ENCODE peak calls at places on chromosomes 5 and 9, in ten cellular contexts. H, S, C, Q, N, A, Y, R, D and L are unnamed samples.

GRCh38 chr5:141763526-141763925 is 81.5 kb upstream of the ARAP3 start:
- DNase-seq in C (no peak), R (no peak), D (no peak), S (no peak), H (no peak), Y (no peak), Q (no peak), A (no peak), N (no peak), L (no peak)

GRCh38 chr9:137602661-137603060 is 2.8 kb upstream of the ARRDC1 start:
- DNase-seq in Q (peak; percentile 48), S (no peak), C (no peak), D (no peak), N (no peak), R (no peak), Y (no peak), H (no peak), A (no peak), L (no peak)

GRCh38 chr9:122213589-122214413 is 15.0 kb downstream of the LHX6 start:
- DNase-seq in D (no peak), C (peak; percentile 95), A (peak; percentile 86), H (peak; percentile 95), R (no peak), Y (peak; percentile 84), S (no peak), N (peak; percentile 94), Q (peak; percentile 93), L (peak; percentile 73)

GRCh38 chr9:120578614-120579013 is 1.4 kb downstream of the CDK5RAP2 start:
- DNase-seq in S (no peak), N (no peak), R (no peak), H (no peak), D (no peak), Y (no peak), A (no peak), C (no peak), Q (no peak), L (no peak)

GRCh38 chr5:80072103-80073073 is 37.2 kb downstream of the THBS4 start:
- DNase-seq in H (no peak), Q (no peak), A (no peak), Y (no peak), S (no peak), R (no peak), C (no peak), N (no peak), D (no peak), L (no peak)

GRCh38 chr5:112930082-112930344 is 8.0 kb upstream of the REEP5 start:
- DNase-seq in Q (no peak), A (no peak), R (no peak), D (no peak), C (no peak), S (no peak), Y (no peak), N (no peak), H (no peak), L (no peak)

GRCh38 chr9:37840560-37841194 is 40.1 kb downstream of the DCAF10 start:
- DNase-seq in S (no peak), Q (no peak), N (no peak), A (no peak), D (no peak), R (no peak), H (no peak), C (peak; percentile 66), Y (no peak), L (no peak)

GRCh38 chr9:1005043-1005667 is 28.7 kb downstream of the DMRT3 start:
- DNase-seq in H (peak; percentile 89), Q (peak; percentile 61), C (no peak), A (peak; percentile 38), R (no peak), N (peak; percentile 29), Y (peak; percentile 42), D (no peak), S (no peak), L (no peak)

GRCh38 chr5:141559481-141559880 is 59.3 kb downstream of the DIAPH1 start:
- DNase-seq in C (no peak), Q (no peak), D (no peak), A (no peak), N (no peak), H (no peak), Y (no peak), S (no peak), R (no peak), L (no peak)

GRCh38 chr5:176609724-176610429 is at the start of gene GPRIN1:
- DNase-seq in H (peak; percentile 79), D (no peak), A (peak; percentile 86), Y (peak; percentile 81), Q (peak; percentile 94), C (peak; percentile 86), R (no peak), N (peak; percentile 66), S (no peak), L (peak; percentile 64)

GRCh38 chr9:110797611-110798010 is 129.0 kb downstream of the MUSK start:
- DNase-seq in C (no peak), N (no peak), S (no peak), H (no peak), R (no peak), A (no peak), Q (no peak), Y (no peak), D (no peak), L (no peak)

DNA sequence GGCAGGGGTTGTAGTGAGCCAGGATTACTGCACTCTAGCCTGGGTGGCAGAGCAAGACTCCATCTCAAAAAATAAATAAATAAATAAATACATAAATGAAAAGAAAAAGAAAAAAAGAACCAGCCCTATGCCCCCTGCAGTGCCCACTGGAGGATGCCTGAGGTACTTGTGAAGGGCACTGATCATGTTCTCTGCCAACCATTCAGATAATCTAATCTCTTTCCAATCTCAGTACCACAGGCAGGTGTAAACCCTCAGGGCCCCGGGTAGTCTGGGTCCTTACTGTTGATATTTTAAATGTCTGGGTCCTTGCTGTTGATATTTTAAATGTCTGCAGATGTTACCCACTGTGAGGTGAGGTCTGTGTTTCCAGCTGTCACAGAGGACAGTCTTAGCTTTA is 321.8 kb upstream of the ADCY2 start:
- DNase-seq in S (no peak), C (no peak), H (no peak), N (no peak), Q (no peak), A (no peak), D (no peak), R (no peak), Y (no peak), L (no peak)
- TF ChIP-seq CTCF in S (no peak), C (no peak), H (peak; percentile 22), N (no peak), Q (peak; percentile 14), A (no peak), D (no peak), R (no peak), Y (no peak), L (peak; percentile 24)

GRCh38 chr5:123097483-123097870 is 8.4 kb downstream of the PRDM6 start:
- DNase-seq in Y (no peak), C (no peak), R (no peak), S (no peak), A (no peak), N (no peak), H (no peak), D (no peak), Q (no peak), L (no peak)

GRCh38 chr5:123095694-123096120 is 6.7 kb downstream of the PRDM6 start:
- DNase-seq in Y (no peak), D (no peak), C (no peak), R (no peak), H (no peak), A (no peak), S (no peak), Q (no peak), N (no peak), L (no peak)

GRCh38 chr5:123097871-123098735 is 9.1 kb downstream of the PRDM6 start:
- DNase-seq in A (peak; percentile 19), H (peak; percentile 44), S (no peak), Y (no peak), C (no peak), N (peak; percentile 20), D (no peak), Q (peak; percentile 48), R (no peak), L (no peak)

GRCh38 chr5:123098767-123099513 is 9.9 kb downstream of the PRDM6 start:
- DNase-seq in H (peak; percentile 34), C (no peak), R (no peak), A (no peak), N (peak; percentile 21), Q (peak; percentile 29), Y (no peak), D (no peak), S (no peak), L (no peak)

GRCh38 chr5:123099514-123100151 is 10.6 kb downstream of the PRDM6 start:
- DNase-seq in Y (peak; percentile 59), R (no peak), H (peak; percentile 78), S (no peak), Q (peak; percentile 84), D (no peak), A (peak; percentile 62), C (peak; percentile 48), N (peak; percentile 62), L (peak; percentile 56)
- TF ChIP-seq CTCF in Y (no peak), R (no peak), H (peak; percentile 16), S (no peak), Q (peak; percentile 44), D (no peak), A (no peak), C (peak; percentile 33), N (no peak), L (peak; percentile 49)

GRCh38 chr9:91429501-91429900 is 5.9 kb upstream of the NFIL3 start:
- DNase-seq in Q (no peak), A (no peak), H (no peak), D (no peak), N (no peak), R (no peak), S (no peak), C (no peak), Y (no peak), L (no peak)
- TF ChIP-seq CTCF in Q (no peak), A (no peak), H (no peak), D (no peak), N (no peak), R (no peak), S (no peak), C (no peak), Y (no peak), L (no peak)

GRCh38 chr5:180909782-180910181 is 10.8 kb downstream of the BTNL8 start:
- DNase-seq in S (no peak), C (no peak), N (no peak), R (no peak), Y (no peak), Q (no peak), A (no peak), H (no peak), D (no peak), L (no peak)

GRCh38 chr5:180910735-180911134 is 11.8 kb downstream of the BTNL8 start:
- DNase-seq in A (no peak), Y (no peak), R (no peak), C (no peak), S (no peak), H (no peak), D (no peak), Q (no peak), N (no peak), L (no peak)

GRCh38 chr5:180910182-180910581 is 11.2 kb downstream of the BTNL8 start:
- DNase-seq in R (no peak), Y (no peak), H (no peak), C (no peak), S (no peak), N (no peak), Q (no peak), D (no peak), A (no peak), L (no peak)

GRCh38 chr5:180908998-180909731 is 10.2 kb downstream of the BTNL8 start:
- DNase-seq in A (no peak), H (peak; percentile 22), N (no peak), C (no peak), Y (no peak), S (no peak), Q (no peak), D (no peak), R (no peak), L (no peak)

GRCh38 chr5:180908400-180908799 is 9.4 kb downstream of the BTNL8 start:
- DNase-seq in C (no peak), Y (no peak), Q (no peak), H (no peak), D (no peak), N (no peak), R (no peak), S (no peak), A (no peak), L (no peak)
- TF ChIP-seq CTCF in C (no peak), Y (no peak), Q (no peak), H (no peak), D (no peak), N (no peak), R (no peak), S (no peak), A (no peak), L (no peak)